ENCODE peak calls at places on chromosomes 5 and 9, in four cellular contexts. One of them, this sample, is unnamed.

GRCh38 chr5:157059891-157060290 is 975 bp upstream of the HAVCR1 start:
- DNase-seq in SK-N-SH: no peak
- DNase-seq in heart left ventricle: no peak
- DNase-seq in fibroblast of the aortic adventitia: no peak
- DNase-seq in this sample: no peak

GRCh38 chr9:14373319-14373632 is 59.3 kb upstream of the NFIB start:
- DNase-seq in SK-N-SH: no peak
- DNase-seq in fibroblast of the aortic adventitia: peak
- DNase-seq in heart left ventricle: no peak
- DNase-seq in this sample: no peak

GRCh38 chr5:181159286-181160143 is 12.1 kb downstream of the OR2V2 start:
- DNase-seq in fibroblast of the aortic adventitia: peak
- DNase-seq in heart left ventricle: peak
- DNase-seq in SK-N-SH: peak
- DNase-seq in this sample: peak

GRCh38 chr5:7805379-7805778 is 45.6 kb downstream of the CFAP90 start:
- DNase-seq in SK-N-SH: no peak
- DNase-seq in heart left ventricle: no peak
- DNase-seq in fibroblast of the aortic adventitia: no peak
- DNase-seq in this sample: no peak

GRCh38 chr9:86082870-86083269 is 16.5 kb downstream of the GOLM1 start:
- DNase-seq in fibroblast of the aortic adventitia: peak
- DNase-seq in heart left ventricle: no peak
- DNase-seq in SK-N-SH: no peak
- DNase-seq in this sample: no peak

GRCh38 chr5:119367502-119368237 is 11.9 kb downstream of the TNFAIP8 start:
- DNase-seq in heart left ventricle: no peak
- DNase-seq in SK-N-SH: no peak
- DNase-seq in fibroblast of the aortic adventitia: peak
- DNase-seq in this sample: no peak

GRCh38 chr9:88742483-88742882 is 207.5 kb downstream of the NXNL2 start:
- DNase-seq in fibroblast of the aortic adventitia: peak
- DNase-seq in heart left ventricle: no peak
- DNase-seq in SK-N-SH: no peak
- DNase-seq in this sample: no peak

GRCh38 chr5:151345187-151345807 is 2.1 kb downstream of the SLC36A2 start:
- DNase-seq in heart left ventricle: no peak
- DNase-seq in SK-N-SH: no peak
- DNase-seq in fibroblast of the aortic adventitia: no peak
- DNase-seq in this sample: no peak

DNA sequence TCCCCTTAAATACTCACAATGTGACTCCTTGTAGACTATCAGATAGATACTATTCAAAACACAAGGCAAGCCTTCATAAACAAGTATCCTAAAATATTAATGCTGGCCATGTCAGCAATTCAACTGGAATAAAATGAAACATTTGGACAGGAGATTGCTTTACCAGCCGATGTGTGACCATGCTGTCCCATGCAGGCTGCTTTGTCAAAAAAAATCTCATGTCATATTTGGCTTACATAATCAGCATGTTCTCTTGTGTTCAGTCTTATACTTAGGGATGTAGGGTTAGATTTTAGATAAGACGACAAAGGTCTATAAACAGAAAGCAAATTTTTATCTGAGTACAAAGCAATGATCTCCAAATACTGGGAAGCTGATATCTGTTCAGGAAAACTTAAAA is 108.5 kb downstream of the NR6A1 start:
- DNase-seq in SK-N-SH: no peak
- DNase-seq in heart left ventricle: no peak
- DNase-seq in fibroblast of the aortic adventitia: no peak
- DNase-seq in this sample: no peak
- H3K4me3 ChIP-seq in SK-N-SH: no peak
- H3K4me3 ChIP-seq in heart left ventricle: no peak
- H3K4me3 ChIP-seq in fibroblast of the aortic adventitia: no peak
- H3K4me3 ChIP-seq in this sample: no peak

GRCh38 chr9:34590376-34591090 is 1.0 kb upstream of the CNTFR start:
- DNase-seq in heart left ventricle: no peak
- DNase-seq in fibroblast of the aortic adventitia: no peak
- DNase-seq in SK-N-SH: no peak
- DNase-seq in this sample: no peak

GRCh38 chr9:34589656-34590375 is at the start of gene CNTFR:
- DNase-seq in SK-N-SH: peak
- DNase-seq in heart left ventricle: peak
- DNase-seq in fibroblast of the aortic adventitia: no peak
- DNase-seq in this sample: no peak

GRCh38 chr9:34589371-34589655 is 211 bp downstream of the CNTFR start:
- DNase-seq in heart left ventricle: no peak
- DNase-seq in fibroblast of the aortic adventitia: no peak
- DNase-seq in SK-N-SH: no peak
- DNase-seq in this sample: no peak

GRCh38 chr9:34587271-34587670 is 2.3 kb downstream of the CNTFR start:
- DNase-seq in SK-N-SH: no peak
- DNase-seq in heart left ventricle: no peak
- DNase-seq in fibroblast of the aortic adventitia: no peak
- DNase-seq in this sample: no peak

DNA sequence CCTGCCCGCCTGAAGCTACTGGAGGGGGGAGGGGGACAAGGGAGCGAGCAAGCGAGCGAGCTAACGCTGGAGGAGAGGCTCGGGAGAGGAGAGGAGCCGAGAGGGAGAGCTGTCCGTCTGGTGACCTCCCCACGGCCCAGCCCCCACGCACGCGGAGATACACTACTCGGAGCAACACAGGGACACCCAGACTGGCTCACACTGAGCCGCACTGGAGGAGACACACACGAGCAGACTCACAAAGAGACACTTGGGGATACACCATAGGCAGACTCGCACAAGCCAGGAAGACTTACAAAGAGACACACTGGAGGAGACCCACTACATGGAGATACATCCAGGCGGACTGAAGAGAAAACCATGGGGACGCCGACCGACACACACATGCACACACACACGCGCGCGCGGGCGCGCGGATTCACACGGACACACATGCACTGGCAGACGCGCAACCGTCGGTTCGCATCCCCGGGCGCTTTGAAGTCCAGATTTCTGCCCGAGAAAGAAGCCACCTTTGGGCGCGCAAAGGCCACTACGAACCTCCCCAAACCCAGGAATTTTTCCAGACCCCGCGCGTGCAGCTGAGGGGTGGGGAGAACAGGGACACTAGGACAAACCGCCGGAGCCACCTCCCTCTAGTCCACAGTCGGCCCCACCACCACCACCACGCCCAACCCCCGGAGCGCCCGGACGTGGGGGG is 703 bp downstream of the CNTFR start:
- DNase-seq in heart left ventricle: no peak
- DNase-seq in fibroblast of the aortic adventitia: no peak
- DNase-seq in SK-N-SH: peak
- DNase-seq in this sample: no peak
- H3K4me3 ChIP-seq in heart left ventricle: no peak
- H3K4me3 ChIP-seq in fibroblast of the aortic adventitia: no peak
- H3K4me3 ChIP-seq in SK-N-SH: no peak
- H3K4me3 ChIP-seq in this sample: no peak

DNA sequence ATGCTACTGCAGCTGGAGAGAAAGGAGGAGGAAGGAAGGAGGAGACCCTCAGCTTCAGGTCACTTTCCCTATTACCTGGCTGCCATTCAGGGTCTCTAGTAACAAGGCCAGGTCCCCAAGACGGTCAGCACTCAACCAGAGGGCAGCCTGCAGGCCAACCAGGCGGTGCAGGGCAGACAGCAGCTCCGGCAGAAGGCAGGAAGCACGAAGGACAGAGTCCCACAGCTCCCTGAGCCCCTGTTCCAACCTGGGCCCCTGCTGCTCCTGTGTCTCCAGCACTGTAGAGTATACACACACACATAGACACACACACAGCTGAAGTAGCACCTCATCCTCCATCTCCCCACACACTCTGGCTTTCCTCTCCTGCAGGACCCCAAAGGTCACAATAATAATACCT is 1.7 kb downstream of the FANCG start:
- DNase-seq in fibroblast of the aortic adventitia: no peak
- DNase-seq in heart left ventricle: no peak
- DNase-seq in SK-N-SH: no peak
- DNase-seq in this sample: no peak
- H3K4me3 ChIP-seq in fibroblast of the aortic adventitia: peak
- H3K4me3 ChIP-seq in heart left ventricle: no peak
- H3K4me3 ChIP-seq in SK-N-SH: peak
- H3K4me3 ChIP-seq in this sample: no peak

GRCh38 chr9:117014061-117014460 is 327.0 kb downstream of the TRIM32 start:
- DNase-seq in heart left ventricle: no peak
- DNase-seq in SK-N-SH: no peak
- DNase-seq in fibroblast of the aortic adventitia: no peak
- DNase-seq in this sample: no peak
- H3K4me3 ChIP-seq in heart left ventricle: no peak
- H3K4me3 ChIP-seq in SK-N-SH: no peak
- H3K4me3 ChIP-seq in fibroblast of the aortic adventitia: no peak
- H3K4me3 ChIP-seq in this sample: no peak

DNA sequence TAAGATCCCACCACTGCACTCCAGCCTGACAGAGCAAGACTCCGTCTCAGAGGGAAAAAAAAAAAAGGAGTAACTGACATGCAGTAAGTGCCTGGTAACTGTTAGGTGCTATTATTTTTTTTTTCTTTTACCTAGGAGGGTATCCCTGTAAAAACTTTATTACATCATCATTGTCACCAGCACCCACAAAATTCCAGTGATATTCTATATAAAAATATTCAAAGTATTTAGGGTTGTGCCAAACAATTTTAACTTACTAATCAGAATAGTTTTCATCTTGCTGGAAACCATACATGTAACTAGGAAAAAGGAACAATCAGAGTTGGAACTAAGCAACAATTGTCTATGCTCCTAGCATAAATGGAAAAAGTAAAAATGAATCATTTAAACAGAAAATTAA is 112.4 kb downstream of the SSBP2 start:
- DNase-seq in SK-N-SH: no peak
- DNase-seq in fibroblast of the aortic adventitia: peak
- DNase-seq in heart left ventricle: no peak
- DNase-seq in this sample: no peak
- H3K4me3 ChIP-seq in SK-N-SH: no peak
- H3K4me3 ChIP-seq in fibroblast of the aortic adventitia: no peak
- H3K4me3 ChIP-seq in heart left ventricle: no peak
- H3K4me3 ChIP-seq in this sample: no peak

GRCh38 chr9:129037767-129038098 is 1.3 kb downstream of the MIGA2 start:
- DNase-seq in heart left ventricle: no peak
- DNase-seq in SK-N-SH: no peak
- DNase-seq in fibroblast of the aortic adventitia: no peak
- DNase-seq in this sample: no peak
- H3K4me3 ChIP-seq in heart left ventricle: peak
- H3K4me3 ChIP-seq in SK-N-SH: peak
- H3K4me3 ChIP-seq in fibroblast of the aortic adventitia: peak
- H3K4me3 ChIP-seq in this sample: no peak

GRCh38 chr5:39427225-39427624 is 2.4 kb upstream of the DAB2 start:
- DNase-seq in heart left ventricle: no peak
- DNase-seq in SK-N-SH: no peak
- DNase-seq in fibroblast of the aortic adventitia: peak
- DNase-seq in this sample: no peak

GRCh38 chr5:39423331-39423751 is 1.4 kb downstream of the DAB2 start:
- DNase-seq in fibroblast of the aortic adventitia: peak
- DNase-seq in heart left ventricle: peak
- DNase-seq in SK-N-SH: no peak
- DNase-seq in this sample: no peak

GRCh38 chr5:39426136-39426535 is 1.4 kb upstream of the DAB2 start:
- DNase-seq in heart left ventricle: no peak
- DNase-seq in fibroblast of the aortic adventitia: no peak
- DNase-seq in SK-N-SH: no peak
- DNase-seq in this sample: no peak

GRCh38 chr5:39422886-39423285 is 1.9 kb downstream of the DAB2 start:
- DNase-seq in fibroblast of the aortic adventitia: no peak
- DNase-seq in heart left ventricle: no peak
- DNase-seq in SK-N-SH: no peak
- DNase-seq in this sample: no peak

GRCh38 chr5:39424751-39425524 is at the start of gene DAB2:
- DNase-seq in fibroblast of the aortic adventitia: peak
- DNase-seq in heart left ventricle: peak
- DNase-seq in SK-N-SH: peak
- DNase-seq in this sample: peak
- H3K4me3 ChIP-seq in fibroblast of the aortic adventitia: peak
- H3K4me3 ChIP-seq in heart left ventricle: peak
- H3K4me3 ChIP-seq in SK-N-SH: peak
- H3K4me3 ChIP-seq in this sample: peak

GRCh38 chr9:137307255-137308101 is 5.4 kb upstream of the NRARP start:
- DNase-seq in heart left ventricle: peak
- DNase-seq in SK-N-SH: peak
- DNase-seq in fibroblast of the aortic adventitia: no peak
- DNase-seq in this sample: peak

GRCh38 chr9:137306546-137307254 is 4.6 kb upstream of the NRARP start:
- DNase-seq in fibroblast of the aortic adventitia: no peak
- DNase-seq in SK-N-SH: peak
- DNase-seq in heart left ventricle: peak
- DNase-seq in this sample: peak

GRCh38 chr9:137304383-137305059 is 2.5 kb upstream of the NRARP start:
- DNase-seq in fibroblast of the aortic adventitia: no peak
- DNase-seq in heart left ventricle: peak
- DNase-seq in SK-N-SH: peak
- DNase-seq in this sample: peak

GRCh38 chr9:137305060-137305787 is 3.2 kb upstream of the NRARP start:
- DNase-seq in fibroblast of the aortic adventitia: no peak
- DNase-seq in SK-N-SH: peak
- DNase-seq in heart left ventricle: peak
- DNase-seq in this sample: peak

DNA sequence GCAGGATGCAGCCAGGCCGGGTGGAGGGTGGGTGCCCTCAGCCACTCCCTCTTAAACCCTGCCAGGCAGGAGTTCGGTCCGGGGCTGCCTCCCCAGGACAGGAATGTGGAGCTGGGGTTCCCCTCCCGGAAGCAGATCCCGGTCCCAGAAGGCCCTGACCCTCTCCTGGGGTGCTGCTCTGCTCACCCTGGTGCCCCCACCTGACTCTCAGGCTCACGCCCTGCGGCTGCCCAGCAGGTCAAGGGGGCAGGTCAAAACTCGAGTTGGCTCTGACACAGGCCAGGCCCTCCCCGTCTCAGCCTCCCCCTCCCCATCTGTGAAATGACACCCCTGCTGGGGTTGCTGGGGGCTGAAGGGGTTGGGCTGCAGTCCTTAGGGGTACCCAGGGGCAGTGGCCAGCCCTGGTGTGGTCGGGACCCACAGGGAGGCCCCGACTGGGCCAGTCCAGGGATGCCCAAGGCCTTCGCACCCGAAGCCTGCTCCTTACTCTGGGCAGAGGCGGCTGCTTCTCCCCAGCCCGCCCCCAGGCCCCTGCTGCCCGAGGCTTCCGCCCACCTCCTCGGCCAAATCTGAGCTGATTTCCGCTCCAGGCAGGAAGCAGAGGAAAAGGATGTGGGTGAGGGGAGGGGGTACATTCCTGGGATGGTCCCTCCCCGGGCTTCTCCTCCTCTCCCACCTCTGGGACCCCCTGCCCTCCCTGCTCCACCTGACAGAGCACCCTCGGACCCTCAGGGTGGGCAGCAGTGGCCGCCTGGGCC is 3.9 kb upstream of the NRARP start:
- DNase-seq in SK-N-SH: peak
- DNase-seq in fibroblast of the aortic adventitia: no peak
- DNase-seq in heart left ventricle: peak
- DNase-seq in this sample: peak
- H3K4me3 ChIP-seq in SK-N-SH: no peak
- H3K4me3 ChIP-seq in fibroblast of the aortic adventitia: no peak
- H3K4me3 ChIP-seq in heart left ventricle: no peak
- H3K4me3 ChIP-seq in this sample: peak